ENCODE peak calls at places on chromosome 1, in nine cellular contexts. N, T, S, D, B, K, O, P and Z are unnamed samples.

GRCh38 chr1:211828584-211829342 is 1.8 kb downstream of the LPGAT1 start:
- DNase-seq in O (no peak), B (no peak), T (no peak), K (no peak), N (no peak), S (no peak), D (no peak), P (no peak), Z (no peak)

GRCh38 chr1:168733241-168733640 is 4.2 kb upstream of the DPT start:
- DNase-seq in D (no peak), T (no peak), P (no peak), S (no peak), K (no peak), N (no peak), O (no peak), B (no peak), Z (no peak)

GRCh38 chr1:10646347-10646861 is 150.0 kb downstream of the CASZ1 start:
- DNase-seq in N (no peak), T (no peak), K (no peak), O (no peak), P (no peak), D (no peak), S (peak), B (no peak), Z (no peak)

GRCh38 chr1:207666342-207666741 is 21.4 kb downstream of the CR1L start:
- DNase-seq in N (no peak), S (no peak), D (no peak), B (no peak), P (no peak), O (no peak), T (no peak), K (no peak), Z (no peak)

GRCh38 chr1:53541761-53542550 is 82.8 kb downstream of the DMRTB1 start:
- DNase-seq in P (peak), B (no peak), D (no peak), O (peak), N (no peak), S (peak), K (peak), T (peak), Z (no peak)

GRCh38 chr1:11653101-11653601 is 1.1 kb downstream of the FBXO2 start:
- DNase-seq in S (no peak), P (no peak), O (no peak), N (no peak), B (no peak), K (no peak), D (no peak), T (no peak), Z (no peak)

GRCh38 chr1:22111620-22112019 is 31.3 kb downstream of the WNT4 start:
- DNase-seq in B (no peak), P (no peak), N (no peak), D (no peak), T (no peak), O (no peak), S (peak), K (no peak), Z (no peak)

GRCh38 chr1:172746091-172746949 is 87.4 kb downstream of the FASLG start:
- DNase-seq in K (no peak), O (no peak), N (no peak), S (peak), T (peak), D (peak), B (no peak), P (no peak), Z (no peak)

GRCh38 chr1:40042337-40042736 is 1.8 kb downstream of the CAP1 start:
- DNase-seq in B (no peak), P (no peak), O (no peak), S (no peak), D (no peak), N (no peak), T (no peak), K (no peak), Z (no peak)

GRCh38 chr1:84780000-84780716 is 89.9 kb upstream of the SSX2IP start:
- DNase-seq in N (no peak), S (no peak), D (peak), K (no peak), B (no peak), O (no peak), P (no peak), T (no peak), Z (no peak)